ENCODE peak calls at places on chromosomes 2 and 18, in four cellular contexts. W, V, L and K are unnamed samples.

GRCh38 chr2:150271952-150272351 is 215.5 kb downstream of the RND3 start:
- DNase-seq in W (no peak), V (no peak), L (no peak), K (no peak)

GRCh38 chr2:3986530-3987258 is 283.3 kb downstream of the DCDC2C start:
- DNase-seq in W (no peak), V (no peak), L (no peak), K (no peak)

GRCh38 chr2:79734518-79734917 is 221.7 kb downstream of the CTNNA2 start:
- DNase-seq in W (no peak), V (no peak), L (no peak), K (no peak)

GRCh38 chr2:53422979-53423378 is 344.6 kb upstream of the CHAC2 start:
- DNase-seq in W (no peak), V (peak), L (no peak), K (peak)

GRCh38 chr2:86079981-86080911 is 25.4 kb downstream of the POLR1A start:
- DNase-seq in W (peak), V (peak), L (peak), K (peak)

GRCh38 chr18:7778181-7778580 is 211.1 kb downstream of the PTPRM start:
- DNase-seq in W (no peak), V (no peak), L (no peak), K (no peak)

GRCh38 chr2:44100351-44100750 is 68.3 kb upstream of the PPM1B start:
- DNase-seq in W (no peak), V (peak), L (no peak), K (peak)

GRCh38 chr2:230758566-230759480 is 46.2 kb downstream of the CAB39 start:
- DNase-seq in W (no peak), V (no peak), L (no peak), K (no peak)

GRCh38 chr2:127737892-127738291 is 36.6 kb downstream of the SFT2D3 start:
- DNase-seq in W (no peak), V (no peak), L (no peak), K (no peak)

GRCh38 chr18:8705280-8705940 is at the start of gene MTCL1:
- DNase-seq in W (no peak), V (no peak), L (peak), K (no peak)

GRCh38 chr2:241224851-241225438 is 36.5 kb downstream of the ANO7 start:
- DNase-seq in W (no peak), V (no peak), L (no peak), K (no peak)

GRCh38 chr18:59691046-59691395 is 6.2 kb downstream of the CCBE1 start:
- DNase-seq in W (no peak), V (no peak), L (no peak), K (no peak)

GRCh38 chr2:167783266-167784070 is 463.9 kb downstream of the STK39 start:
- DNase-seq in W (no peak), V (no peak), L (no peak), K (no peak)

GRCh38 chr2:173938700-173939384 is 26.3 kb downstream of the SP3 start:
- DNase-seq in W (no peak), V (no peak), L (no peak), K (no peak)

GRCh38 chr2:216698895-216699294 is 3.5 kb upstream of the IGFBP5 start:
- DNase-seq in W (no peak), V (peak), L (peak), K (peak)

GRCh38 chr2:65437392-65438135 is 5.2 kb upstream of the SPRED2 start:
- DNase-seq in W (no peak), V (no peak), L (no peak), K (no peak)

GRCh38 chr2:104539649-104540048 is 314.3 kb upstream of the POU3F3 start:
- DNase-seq in W (no peak), V (no peak), L (no peak), K (no peak)

GRCh38 chr2:127541849-127542630 is 6.6 kb downstream of the MYO7B start:
- DNase-seq in W (no peak), V (no peak), L (no peak), K (no peak)

GRCh38 chr2:231258696-231259095 is 60.3 kb downstream of the ARMC9 start:
- DNase-seq in W (no peak), V (no peak), L (no peak), K (no peak)

GRCh38 chr2:171272039-171272438 is 111.3 kb upstream of the TLK1 start:
- DNase-seq in W (no peak), V (peak), L (no peak), K (peak)

GRCh38 chr18:55290898-55291297 is 297.1 kb downstream of the TCF4 start:
- DNase-seq in W (no peak), V (no peak), L (no peak), K (no peak)

GRCh38 chr2:58436842-58437241 is 195.7 kb upstream of the FANCL start:
- DNase-seq in W (no peak), V (no peak), L (no peak), K (no peak)

GRCh38 chr2:210215120-210215519 is 10.1 kb downstream of the ACADL start:
- DNase-seq in W (no peak), V (no peak), L (no peak), K (no peak)

GRCh38 chr2:120908314-120908975 is 172.8 kb downstream of the GLI2 start:
- DNase-seq in W (no peak), V (no peak), L (no peak), K (no peak)

GRCh38 chr18:24727685-24728084 is 267.2 kb downstream of the HRH4 start:
- DNase-seq in W (no peak), V (no peak), L (no peak), K (no peak)

GRCh38 chr2:233469261-233470006 is 97.1 kb downstream of the USP40 start:
- DNase-seq in W (no peak), V (no peak), L (peak), K (no peak)

GRCh38 chr2:12202702-12203101 is 456.3 kb downstream of the LPIN1 start:
- DNase-seq in W (no peak), V (no peak), L (no peak), K (no peak)

GRCh38 chr2:104788721-104789446 is 65.0 kb upstream of the POU3F3 start:
- DNase-seq in W (no peak), V (no peak), L (no peak), K (no peak)

GRCh38 chr18:53745228-53745967 is 479.1 kb downstream of the MBD2 start:
- DNase-seq in W (no peak), V (no peak), L (no peak), K (no peak)

GRCh38 chr2:11777886-11778415 is 31.5 kb downstream of the LPIN1 start:
- DNase-seq in W (no peak), V (no peak), L (no peak), K (no peak)

GRCh38 chr2:217773539-217773938 is 229.3 kb downstream of the TNS1 start:
- DNase-seq in W (no peak), V (no peak), L (no peak), K (no peak)

GRCh38 chr18:43793910-43794309 is 516.6 kb upstream of the SYT4 start:
- DNase-seq in W (no peak), V (no peak), L (no peak), K (no peak)

GRCh38 chr18:78232196-78232595 is 747.4 kb upstream of the SALL3 start:
- DNase-seq in W (no peak), V (no peak), L (no peak), K (no peak)

GRCh38 chr18:77108821-77109692 is 23.5 kb downstream of the MBP start:
- DNase-seq in W (no peak), V (no peak), L (no peak), K (no peak)

GRCh38 chr18:72543362-72544055 is 633 bp downstream of the CBLN2 start:
- DNase-seq in W (no peak), V (no peak), L (no peak), K (no peak)

DNA sequence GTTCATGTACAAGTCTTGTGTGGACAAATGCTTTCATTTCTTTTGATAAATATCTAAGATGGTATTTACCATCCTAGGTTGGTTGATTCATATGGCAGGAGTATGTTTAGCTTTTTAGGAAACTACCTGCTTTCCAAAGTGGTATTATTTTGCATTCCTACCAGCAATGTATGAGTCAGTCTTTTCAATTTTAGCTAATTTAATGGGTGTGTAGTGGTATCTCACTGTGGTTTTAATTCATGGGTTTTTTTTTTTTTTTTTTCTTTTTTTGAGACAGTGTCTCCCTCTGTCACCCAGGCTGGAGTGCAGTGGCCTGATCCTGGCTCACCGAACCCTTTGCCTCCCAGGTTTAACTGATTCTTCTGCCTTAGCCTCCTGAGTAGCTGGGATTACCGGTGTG is 4.2 kb downstream of the ZNF512 start:
- DNase-seq in W (no peak), V (no peak), L (no peak), K (no peak)
- TF ChIP-seq YY1 in W (no peak), V (no peak), L (no peak), K (no peak)

DNA sequence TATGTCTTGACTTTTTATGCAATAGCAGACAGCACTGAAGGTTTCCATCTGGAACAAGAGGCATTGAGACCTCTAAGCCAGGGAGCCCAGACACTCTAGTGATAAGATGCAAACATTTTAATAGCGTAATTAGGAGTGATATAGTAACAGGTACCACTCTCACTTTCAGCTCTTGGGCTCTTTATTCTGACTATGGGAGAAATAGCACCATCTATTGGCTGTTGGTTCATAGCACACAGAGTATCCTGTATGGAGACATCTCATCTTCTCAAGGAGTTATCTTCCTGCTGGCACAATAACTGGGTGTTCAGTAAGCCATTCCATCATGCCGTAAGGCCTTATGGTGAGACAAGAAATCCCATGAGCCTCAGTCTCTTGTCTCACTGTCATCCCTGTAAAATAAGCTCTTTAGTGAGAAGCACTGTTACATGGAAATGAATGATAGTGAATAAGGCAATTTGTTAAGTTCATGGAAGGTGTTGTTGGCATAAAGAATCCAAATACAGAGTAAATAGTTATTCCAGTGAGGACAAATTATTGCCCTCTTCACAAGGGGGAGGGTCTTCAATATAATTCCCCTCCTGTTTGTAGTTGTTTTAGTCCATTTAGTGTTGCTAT is 48.3 kb downstream of the THUMPD2 start:
- DNase-seq in W (no peak), V (peak), L (peak), K (peak)
- TF ChIP-seq SIN3A in W (no peak), V (no peak), L (no peak), K (no peak)

GRCh38 chr2:228522276-228522675 is 340.8 kb upstream of the SPHKAP start:
- DNase-seq in W (no peak), V (no peak), L (no peak), K (no peak)
- TF ChIP-seq YY1 in W (no peak), V (no peak), L (no peak), K (no peak)

GRCh38 chr2:195408196-195408595 is 248.8 kb upstream of the SLC39A10 start:
- DNase-seq in W (no peak), V (no peak), L (no peak), K (no peak)
- TF ChIP-seq SIN3A in W (no peak), V (no peak), L (no peak), K (no peak)

GRCh38 chr2:239399404-239399999 is 1.3 kb downstream of the HDAC4 start:
- DNase-seq in W (no peak), V (peak), L (no peak), K (no peak)
- TF ChIP-seq YY1 in W (no peak), V (no peak), L (no peak), K (no peak)

GRCh38 chr2:96156926-96157648 is 11.8 kb upstream of the DUSP2 start:
- DNase-seq in W (peak), V (no peak), L (no peak), K (no peak)

GRCh38 chr2:96159084-96159830 is 14.0 kb upstream of the DUSP2 start:
- DNase-seq in W (no peak), V (no peak), L (no peak), K (no peak)

GRCh38 chr2:96158554-96158940 is 13.3 kb upstream of the DUSP2 start:
- DNase-seq in W (no peak), V (no peak), L (no peak), K (no peak)

GRCh38 chr2:96156011-96156820 is 11.0 kb upstream of the DUSP2 start:
- DNase-seq in W (no peak), V (no peak), L (no peak), K (no peak)

DNA sequence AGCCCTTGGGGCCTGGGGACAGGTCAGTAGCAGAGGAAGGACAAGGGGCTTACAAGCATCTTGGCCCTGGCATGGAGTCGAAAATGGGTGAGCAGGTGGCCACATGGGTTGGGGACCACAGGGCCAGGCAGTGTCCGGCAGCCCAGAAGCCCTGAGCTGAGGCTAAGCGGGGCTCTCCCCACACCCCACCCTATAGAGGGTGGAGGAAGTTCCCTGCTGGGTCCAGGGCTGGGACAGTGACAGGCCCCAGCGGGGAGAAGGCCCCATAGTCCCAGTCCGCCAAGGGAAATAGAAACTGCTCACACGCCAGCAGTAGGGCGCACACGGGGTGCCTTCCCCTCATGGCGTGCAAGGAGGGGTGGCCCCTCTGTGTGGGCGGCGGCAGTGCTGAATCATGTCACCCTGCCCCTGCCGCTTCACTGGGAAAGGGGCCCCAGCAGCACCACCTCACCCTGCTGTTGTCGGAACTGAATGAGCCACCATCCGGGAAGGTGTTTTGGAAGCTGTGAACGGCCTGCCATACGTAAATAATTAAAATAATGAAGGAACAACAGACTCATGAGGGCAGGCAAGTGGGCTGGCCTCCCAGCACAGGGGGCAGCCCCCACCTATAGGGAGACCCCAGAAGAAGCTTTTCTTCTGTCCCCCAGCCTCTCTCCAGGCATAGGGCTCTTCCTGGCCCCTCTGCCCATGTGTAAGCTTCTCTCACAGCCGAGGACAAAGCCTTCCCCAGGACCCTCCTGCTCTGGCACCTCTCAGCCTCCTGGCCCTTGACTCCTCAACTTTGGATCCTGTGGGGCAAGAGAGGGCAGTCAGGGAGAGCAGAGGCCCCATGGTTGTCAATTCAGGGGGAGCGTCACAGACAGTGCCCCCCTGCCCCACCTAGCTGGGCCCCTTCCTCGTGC is 12.7 kb upstream of the DUSP2 start:
- DNase-seq in W (peak), V (no peak), L (peak), K (no peak)
- TF ChIP-seq SIN3A in W (no peak), V (no peak), L (no peak), K (no peak)

GRCh38 chr2:196404276-196404675 is 232.9 kb upstream of the STK17B start:
- DNase-seq in W (no peak), V (no peak), L (no peak), K (no peak)
- TF ChIP-seq YY1 in W (no peak), V (no peak), L (no peak), K (no peak)